ENCODE peak calls at places on chromosomes 16 and 17, in five cellular contexts. H, V, J, B and Y are unnamed samples. For H3K36me3, the result is how much of the 10 kb centered on the place peaks cover.

GRCh38 chr16:57469046-57469445 is 6.6 kb downstream of the POLR2C start:
- DNase-seq in V (no peak), J (no peak), H (no peak), B (no peak), Y (no peak)

GRCh38 chr17:63646492-63646815 is 24.2 kb downstream of the MAP3K3 start:
- DNase-seq in B (no peak), H (no peak), V (no peak), J (no peak), Y (no peak)

GRCh38 chr17:64028874-64029464 is 8.5 kb upstream of the ICAM2 start:
- DNase-seq in H (peak), V (no peak), J (peak), B (peak), Y (peak)

GRCh38 chr16:72961863-72962262 is 86.1 kb downstream of the ZFHX3 start:
- DNase-seq in H (no peak), J (no peak), B (no peak), V (no peak), Y (no peak)

GRCh38 chr17:63945851-63946439 is 13.8 kb upstream of the CD79B start:
- DNase-seq in J (no peak), H (no peak), V (peak), B (no peak), Y (peak)

GRCh38 chr16:58459344-58460218 is 40.4 kb upstream of the NDRG4 start:
- DNase-seq in H (no peak), B (no peak), V (no peak), J (no peak), Y (no peak)

GRCh38 chr16:75555213-75555706 is 792 bp downstream of the TMEM231 start:
- DNase-seq in V (peak), H (peak), J (no peak), B (no peak), Y (peak)

GRCh38 chr16:86379505-86379846 is 130.9 kb upstream of the FOXF1 start:
- DNase-seq in B (no peak), H (no peak), V (no peak), J (no peak), Y (no peak)

GRCh38 chr17:27259356-27259755 is 34.6 kb upstream of the WSB1 start:
- DNase-seq in J (no peak), B (no peak), V (no peak), H (no peak), Y (no peak)

GRCh38 chr17:10087333-10087732 is 111.1 kb downstream of the GAS7 start:
- DNase-seq in J (no peak), B (no peak), V (no peak), H (no peak), Y (no peak)

GRCh38 chr16:28834349-28834748 is 11.6 kb downstream of the ATXN2L start:
- DNase-seq in J (no peak), H (no peak), B (no peak), V (no peak), Y (no peak)

GRCh38 chr17:15106540-15106939 is 158.6 kb downstream of the PMP22 start:
- DNase-seq in V (no peak), H (no peak), J (no peak), B (no peak), Y (no peak)

GRCh38 chr16:29986231-29986630 is 9.2 kb downstream of the HIRIP3 start:
- DNase-seq in J (no peak), V (no peak), H (no peak), B (no peak), Y (no peak)

GRCh38 chr17:13597723-13598347 is 3.9 kb downstream of the HS3ST3A1 start:
- DNase-seq in H (peak), J (peak), B (peak), V (no peak), Y (no peak)

GRCh38 chr17:27295945-27296344 is 2.0 kb downstream of the WSB1 start:
- DNase-seq in H (no peak), B (no peak), V (no peak), J (no peak), Y (no peak)

GRCh38 chr16:73074399-73074798 is 26.5 kb upstream of the ZFHX3 start:
- DNase-seq in V (no peak), H (no peak), J (no peak), B (no peak), Y (no peak)

GRCh38 chr17:71803656-71804284 is 317.1 kb upstream of the SOX9 start:
- DNase-seq in J (no peak), V (no peak), B (no peak), H (peak), Y (no peak)

GRCh38 chr16:85986931-85987749 is 88.2 kb downstream of the IRF8 start:
- DNase-seq in J (peak), H (no peak), V (no peak), B (no peak), Y (no peak)

GRCh38 chr17:49557204-49558024 is 18.3 kb upstream of the NXPH3 start:
- DNase-seq in B (no peak), J (no peak), V (no peak), H (peak), Y (no peak)

GRCh38 chr17:13561606-13562270 is 40.0 kb downstream of the HS3ST3A1 start:
- DNase-seq in J (no peak), B (no peak), V (no peak), H (no peak), Y (no peak)

GRCh38 chr17:321386-321941 is 31.1 kb downstream of the RPH3AL start:
- DNase-seq in H (no peak), V (peak), B (no peak), J (peak), Y (no peak)

GRCh38 chr16:68740628-68741346 is 3.7 kb downstream of the CDH1 start:
- DNase-seq in J (no peak), B (no peak), H (no peak), V (no peak), Y (no peak)

GRCh38 chr16:57187508-57187854 is 1.4 kb downstream of the RSPRY1 start:
- DNase-seq in H (no peak), V (no peak), J (no peak), B (peak), Y (no peak)

GRCh38 chr17:5584971-5585794 is 874 bp upstream of the NLRP1 start:
- DNase-seq in J (no peak), V (peak), H (no peak), B (no peak), Y (no peak)

GRCh38 chr16:12271006-12271405 is 294.5 kb downstream of the SNX29 start:
- DNase-seq in V (no peak), H (no peak), B (no peak), J (no peak), Y (no peak)

GRCh38 chr17:49565948-49566491 is 9.7 kb upstream of the NXPH3 start:
- DNase-seq in J (no peak), B (no peak), H (peak), V (peak), Y (peak)

GRCh38 chr17:45224671-45225050 is 3.0 kb downstream of the FMNL1 start:
- DNase-seq in V (no peak), B (no peak), H (no peak), J (peak), Y (peak)

GRCh38 chr17:76266244-76266938 is 1.2 kb downstream of the UBALD2 start:
- DNase-seq in H (no peak), J (peak), B (no peak), V (no peak), Y (no peak)

GRCh38 chr16:81523387-81524115 is 78.9 kb downstream of the CMIP start:
- DNase-seq in V (peak), B (no peak), H (peak), J (peak), Y (no peak)

GRCh38 chr17:50593321-50593720 is 32.8 kb downstream of the CACNA1G start:
- DNase-seq in B (no peak), J (no peak), V (no peak), H (peak), Y (no peak)

GRCh38 chr17:50459081-50459676 is 9.5 kb downstream of the CHAD start:
- DNase-seq in V (peak), H (no peak), J (no peak), B (no peak), Y (no peak)

GRCh38 chr16:51524555-51525373 is 373.7 kb upstream of the SALL1 start:
- DNase-seq in J (no peak), B (no peak), V (no peak), H (peak), Y (no peak)

GRCh38 chr16:83473109-83473508 is 334.7 kb upstream of the HSBP1 start:
- DNase-seq in V (no peak), H (no peak), J (no peak), B (no peak), Y (no peak)

DNA sequence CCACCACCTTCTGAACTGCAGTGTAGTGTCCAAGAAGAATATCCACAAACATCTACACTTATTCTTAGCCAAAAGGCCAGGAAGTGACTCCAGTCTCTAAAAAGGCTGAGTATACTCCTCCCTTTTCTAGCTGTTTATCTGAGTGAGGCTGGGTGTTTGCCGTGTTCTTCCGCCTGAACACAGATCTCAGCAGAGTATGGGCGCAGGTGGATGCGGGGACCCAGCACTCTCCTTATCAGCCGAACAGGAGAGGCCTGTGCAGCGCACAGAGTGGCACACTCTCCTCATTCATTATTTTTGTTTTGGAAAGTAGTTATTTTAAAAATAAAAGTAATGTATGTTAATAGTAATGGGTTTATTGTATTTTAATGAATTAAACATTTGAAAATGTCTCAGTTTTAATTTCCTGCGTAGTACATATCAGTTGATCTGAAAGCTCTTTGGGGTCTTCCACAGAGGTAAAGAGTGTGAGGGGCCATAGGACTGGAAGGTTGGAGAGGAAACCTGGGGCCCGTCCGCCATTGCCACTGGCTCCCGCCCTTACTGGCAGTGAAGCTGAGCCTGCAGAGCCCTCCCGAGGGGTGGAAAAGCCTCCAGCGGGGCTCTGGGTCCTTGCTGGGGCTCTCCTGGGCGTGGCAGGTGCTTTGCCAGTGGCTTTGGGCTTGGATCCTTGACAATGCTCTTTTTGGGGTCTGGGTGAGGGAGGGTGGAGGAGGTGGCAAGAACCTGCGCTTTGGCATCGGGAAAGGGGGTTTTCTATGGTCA is 53.8 kb downstream of the PDPK1 start:
- DNase-seq in H (no peak), J (no peak), B (no peak), V (peak), Y (no peak)
- H3K36me3 ChIP-seq in H (under half), J (under half), B (under half), V (under half), Y (half or more)

DNA sequence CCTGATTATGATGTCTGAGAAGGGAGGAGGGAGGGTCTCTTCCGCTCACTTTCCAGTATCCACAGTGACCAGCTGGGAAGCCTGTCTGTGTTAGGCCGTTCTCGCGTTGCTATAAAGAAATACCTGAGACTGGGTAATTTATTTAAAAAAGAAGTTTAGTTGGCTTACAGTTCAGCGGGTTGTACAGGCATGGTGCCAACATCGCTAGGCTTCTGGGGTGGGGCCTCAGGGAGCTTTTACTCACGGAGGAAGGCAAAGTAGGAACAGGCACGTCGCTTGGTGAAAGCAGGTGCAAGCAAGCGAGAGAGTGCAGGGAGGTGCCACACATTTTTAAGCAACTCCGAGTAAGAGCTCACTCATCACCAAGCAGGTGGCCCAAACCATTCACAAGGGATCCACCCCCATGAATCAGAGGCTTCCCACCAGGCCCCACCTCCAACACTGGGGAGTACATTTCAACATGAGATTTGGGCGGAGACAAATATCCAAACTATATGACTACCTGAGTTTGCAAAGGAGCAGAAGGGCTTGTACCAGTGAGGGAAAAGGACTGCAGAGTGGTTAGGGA is 137.5 kb downstream of the CCDC182 start:
- DNase-seq in J (no peak), H (no peak), B (no peak), V (no peak), Y (no peak)
- H3K36me3 ChIP-seq in J (under half), H (under half), B (under half), V (under half), Y (under half)

DNA sequence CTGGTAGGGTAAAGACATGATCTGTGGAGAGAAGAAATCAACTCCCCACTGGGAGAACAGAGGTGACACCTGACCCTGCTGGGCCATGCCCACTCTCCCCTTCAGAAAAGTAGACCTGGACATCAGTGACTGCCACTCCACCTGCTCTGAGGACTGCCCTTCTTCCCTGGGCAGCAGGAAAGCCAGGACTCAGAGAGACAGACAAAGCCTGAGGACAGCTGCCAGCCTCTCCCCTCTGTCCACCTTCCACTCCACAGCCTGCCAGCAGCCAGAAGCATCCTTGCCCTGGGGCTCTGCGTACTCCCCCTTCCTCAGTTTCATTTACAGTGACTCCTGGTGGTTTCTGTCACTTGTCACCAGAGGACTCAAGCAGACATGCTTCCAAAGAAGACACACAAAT is 24.5 kb downstream of the ZDHHC7 start:
- DNase-seq in H (no peak), V (no peak), J (no peak), B (no peak), Y (no peak)
- H3K36me3 ChIP-seq in H (under half), V (half or more), J (under half), B (under half), Y (half or more)

DNA sequence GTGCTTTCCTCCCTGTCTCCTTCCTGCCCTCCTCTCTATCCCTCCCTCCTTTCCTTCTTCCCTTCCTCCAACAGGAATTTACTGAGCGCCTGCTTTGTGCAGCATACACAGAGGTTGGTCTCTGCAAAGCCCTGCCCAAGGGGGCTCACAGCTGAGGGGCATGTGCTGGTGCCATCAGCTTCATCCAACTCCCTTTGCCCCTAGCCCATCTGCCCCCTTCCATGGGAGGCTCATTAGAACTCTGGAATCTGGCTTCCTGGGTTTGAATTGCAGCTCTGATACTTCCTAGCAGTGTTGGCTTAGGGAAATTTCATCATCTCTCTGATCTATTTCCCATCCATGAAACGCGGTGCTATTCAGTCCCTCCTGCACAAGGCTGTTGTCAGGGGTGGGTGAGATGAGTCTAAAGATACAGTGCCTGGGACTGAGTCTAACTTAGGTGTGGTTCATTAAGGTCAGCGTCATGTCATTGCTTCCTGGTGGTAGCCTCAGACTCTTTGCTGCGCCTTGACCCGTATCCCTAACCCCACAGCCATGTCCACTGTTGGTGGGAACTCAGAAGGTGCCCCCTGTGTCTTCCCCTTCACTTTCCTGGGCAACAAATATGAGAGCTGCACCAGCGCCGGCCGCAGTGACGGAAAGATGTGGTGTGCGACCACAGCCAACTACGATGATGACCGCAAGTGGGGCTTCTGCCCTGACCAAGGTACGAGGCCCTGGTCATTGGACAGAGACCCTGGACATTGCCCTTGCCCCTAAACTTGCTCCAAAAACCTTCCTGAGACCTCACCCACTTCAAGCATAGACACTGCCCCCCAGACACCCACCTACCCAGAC is 10.3 kb downstream of the MMP2 start:
- DNase-seq in B (no peak), J (no peak), V (no peak), H (no peak), Y (no peak)
- H3K36me3 ChIP-seq in B (under half), J (under half), V (under half), H (under half), Y (under half)

GRCh38 chr17:82255573-82255972 is 17.9 kb downstream of the CSNK1D start:
- DNase-seq in V (no peak), J (no peak), B (no peak), H (no peak), Y (no peak)

GRCh38 chr17:82252511-82253178 is 20.9 kb downstream of the CSNK1D start:
- DNase-seq in H (no peak), V (no peak), J (no peak), B (no peak), Y (no peak)

GRCh38 chr17:82250868-82251500 is 22.1 kb downstream of the SLC16A3 start:
- DNase-seq in B (no peak), H (no peak), V (no peak), J (no peak), Y (no peak)

GRCh38 chr17:82249896-82250581 is 21.2 kb downstream of the SLC16A3 start:
- DNase-seq in J (no peak), H (no peak), V (no peak), B (no peak), Y (no peak)

DNA sequence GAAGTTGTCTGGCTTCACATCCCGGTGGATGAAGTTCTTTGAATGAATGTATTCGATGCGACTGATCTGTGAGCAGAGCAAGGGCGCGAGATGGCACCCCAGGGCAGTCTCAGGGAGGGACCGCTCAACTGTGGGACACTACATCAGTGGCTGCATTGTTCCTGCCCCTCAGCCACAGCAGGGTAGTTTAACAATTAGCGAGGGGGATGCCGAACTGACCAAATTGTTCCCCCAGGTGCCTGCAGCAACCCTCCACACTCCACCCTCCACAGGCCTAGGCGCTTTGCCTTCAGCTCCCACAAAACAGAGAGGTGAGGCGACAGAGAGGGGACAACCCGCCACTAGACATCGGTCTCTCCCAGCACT is 20.3 kb downstream of the CSNK1D start:
- DNase-seq in J (no peak), B (no peak), V (no peak), H (no peak), Y (no peak)
- H3K36me3 ChIP-seq in J (half or more), B (half or more), V (half or more), H (half or more), Y (under half)

GRCh38 chr16:25174285-25174684 is 42.5 kb upstream of the AQP8 start:
- DNase-seq in H (no peak), B (no peak), V (no peak), J (no peak), Y (no peak)
- H3K36me3 ChIP-seq in H (under half), B (under half), V (under half), J (under half), Y (half or more)

DNA sequence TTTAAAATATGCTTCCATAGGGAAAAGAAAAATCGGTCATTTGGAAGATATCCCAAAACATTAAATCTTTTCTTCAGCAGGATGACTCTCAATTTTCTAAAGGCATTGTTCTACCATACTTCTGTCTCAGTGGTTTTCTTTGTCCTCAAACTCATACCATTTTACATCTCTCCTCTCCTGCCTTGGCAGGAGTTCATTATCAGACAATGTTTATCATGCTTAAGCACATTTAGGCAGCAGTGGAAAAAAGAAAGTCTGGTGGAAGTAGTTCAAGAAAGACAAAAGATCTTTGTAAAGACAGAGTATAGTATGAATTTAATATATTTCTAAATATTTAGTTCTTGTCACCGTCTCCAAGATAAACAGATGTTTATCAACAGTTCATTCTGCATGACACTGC is 68.2 kb downstream of the CDK12 start:
- DNase-seq in J (no peak), V (no peak), B (no peak), H (no peak), Y (no peak)
- H3K36me3 ChIP-seq in J (under half), V (half or more), B (under half), H (under half), Y (under half)